ENCODE peak calls at places on chromosomes 16 and 17, in seven cellular contexts. W is IMR-90, H is heart right ventricle, M is HCT116, G is tibial artery, U is adrenal gland, I is astrocyte of the spinal cord. S is an unnamed sample.
A peak's percentile ranks its signal among the peaks of the same experiment; 100 is the strongest.

GRCh38 chr17:21275579-21276339 is 8.8 kb upstream of the MAP2K3 start:
- DNase-seq in W (peak; percentile 64), H (peak; percentile 94), M (no peak), G (peak; percentile 95), U (peak; percentile 95), I (peak; percentile 72), S (peak; percentile 96)

GRCh38 chr16:71846443-71846842 is 667 bp downstream of the ATXN1L start:
- DNase-seq in W (no peak), H (no peak), M (no peak), G (no peak), U (no peak), I (peak; percentile 2), S (no peak)

GRCh38 chr16:14497245-14498082 is 132.6 kb downstream of the PARN start:
- DNase-seq in W (peak; percentile 29), H (no peak), M (no peak), G (no peak), U (no peak), I (no peak), S (no peak)

GRCh38 chr17:38403491-38403890 is 24.8 kb upstream of the ARHGAP23 start:
- DNase-seq in W (peak; percentile 20), H (no peak), M (no peak), G (no peak), U (no peak), I (no peak), S (no peak)

GRCh38 chr16:87945351-87946042 is 5.7 kb upstream of the BANP start:
- DNase-seq in W (peak; percentile 83), H (peak; percentile 78), M (peak; percentile 90), G (peak; percentile 91), U (peak; percentile 84), I (peak; percentile 88), S (no peak)

GRCh38 chr16:57699481-57699880 is 4.9 kb downstream of the DRC7 start:
- DNase-seq in W (no peak), H (no peak), M (no peak), G (no peak), U (no peak), I (no peak), S (no peak)

GRCh38 chr17:64240741-64241347 is 22.2 kb downstream of the TEX2 start:
- DNase-seq in W (peak; percentile 93), H (peak; percentile 58), M (no peak), G (peak; percentile 84), U (peak; percentile 65), I (peak; percentile 77), S (peak; percentile 31)

GRCh38 chr16:85047867-85048455 is 20.4 kb downstream of the KIAA0513 start:
- DNase-seq in W (no peak), H (no peak), M (no peak), G (no peak), U (no peak), I (no peak), S (peak; percentile 20)

GRCh38 chr17:34302626-34303025 is 16.6 kb upstream of the CCL8 start:
- DNase-seq in W (no peak), H (no peak), M (no peak), G (no peak), U (no peak), I (no peak), S (no peak)

GRCh38 chr17:5584383-5584951 is at the start of gene NLRP1:
- DNase-seq in W (peak; percentile 92), H (peak; percentile 92), M (peak; percentile 71), G (peak; percentile 96), U (peak; percentile 77), I (peak; percentile 90), S (peak; percentile 87)

GRCh38 chr17:2222901-2223616 is 80.5 kb downstream of the SMG6 start:
- DNase-seq in W (peak; percentile 80), H (peak; percentile 69), M (no peak), G (peak; percentile 77), U (no peak), I (peak; percentile 60), S (peak; percentile 40)

GRCh38 chr16:67641779-67642708 is 2.9 kb upstream of the CARMIL2 start:
- DNase-seq in W (peak; percentile 33), H (peak; percentile 78), M (no peak), G (peak; percentile 92), U (peak; percentile 64), I (peak; percentile 33), S (peak; percentile 90)

GRCh38 chr16:12340151-12340733 is 363.7 kb downstream of the SNX29 start:
- DNase-seq in W (peak; percentile 73), H (no peak), M (peak; percentile 55), G (peak; percentile 55), U (no peak), I (peak; percentile 75), S (no peak)

GRCh38 chr16:88380619-88381018 is 2.1 kb upstream of the ZNF469 start:
- DNase-seq in W (no peak), H (no peak), M (no peak), G (peak; percentile 41), U (no peak), I (no peak), S (no peak)

GRCh38 chr17:55296171-55296695 is 31.5 kb downstream of the HLF start:
- DNase-seq in W (no peak), H (no peak), M (no peak), G (no peak), U (no peak), I (no peak), S (no peak)

GRCh38 chr16:19184823-19185509 is 16.9 kb downstream of the SYT17 start:
- DNase-seq in W (no peak), H (no peak), M (no peak), G (no peak), U (no peak), I (no peak), S (no peak)

GRCh38 chr17:15262291-15263205 is 2.6 kb downstream of the PMP22 start:
- DNase-seq in W (peak; percentile 83), H (peak; percentile 90), M (peak; percentile 87), G (peak; percentile 97), U (peak; percentile 79), I (peak; percentile 87), S (peak; percentile 75)

GRCh38 chr17:27544350-27545131 is 86.4 kb upstream of the LGALS9 start:
- DNase-seq in W (peak; percentile 63), H (no peak), M (no peak), G (no peak), U (no peak), I (peak; percentile 91), S (no peak)

GRCh38 chr17:79633154-79633553 is 22.3 kb upstream of the RBFOX3 start:
- DNase-seq in W (no peak), H (no peak), M (no peak), G (peak; percentile 60), U (peak; percentile 8), I (no peak), S (peak; percentile 52)

GRCh38 chr16:54429029-54429428 is 142.4 kb upstream of the IRX3 start:
- DNase-seq in W (no peak), H (no peak), M (no peak), G (no peak), U (no peak), I (no peak), S (peak; percentile 64)

GRCh38 chr17:78300962-78301820 is 58.7 kb downstream of the SOCS3 start:
- DNase-seq in W (no peak), H (no peak), M (peak; percentile 59), G (no peak), U (no peak), I (no peak), S (no peak)

DNA sequence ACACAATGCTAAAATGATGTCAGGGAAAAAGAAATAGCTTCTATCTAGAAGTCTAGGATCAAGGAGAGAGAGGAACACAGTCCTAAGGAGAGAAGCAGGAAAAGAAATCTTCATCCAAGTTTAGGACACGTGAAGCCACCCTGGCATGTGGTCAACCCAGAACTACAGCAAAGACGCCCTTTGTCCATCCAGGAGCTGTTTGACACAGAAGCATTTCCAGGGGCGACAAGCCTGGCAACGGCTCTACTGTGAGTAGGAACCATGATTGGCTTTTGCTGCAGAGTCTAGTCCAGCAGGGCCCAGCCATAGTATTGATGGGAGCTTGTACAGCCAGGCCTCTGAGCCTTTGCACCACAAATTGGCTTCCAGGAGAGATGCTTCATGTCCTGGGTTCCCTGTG is 185.4 kb upstream of the RPL38 start:
- DNase-seq in W (no peak), H (no peak), M (no peak), G (no peak), U (no peak), I (no peak), S (no peak)
- H3K4me3 ChIP-seq in W (no peak overlapping the region), H (no peak overlapping the region), M (no peak overlapping the region), G (no peak overlapping the region), U (no peak overlapping the region), I (no peak overlapping the region), S (no peak overlapping the region)

GRCh38 chr16:64534180-64534780 is 587.6 kb downstream of the CDH11 start:
- DNase-seq in W (no peak), H (no peak), M (no peak), G (no peak), U (no peak), I (no peak), S (no peak)
- TF ChIP-seq CTCF in W (no peak), H (no peak), M (no peak), G (no peak), U (no peak), I (no peak), S (no peak)

GRCh38 chr17:74024871-74025531 is 178.5 kb upstream of the RPL38 start:
- DNase-seq in W (no peak), H (no peak), M (no peak), G (no peak), U (no peak), I (no peak), S (no peak)
- H3K4me3 ChIP-seq in W (no peak overlapping the region), H (no peak overlapping the region), M (no peak overlapping the region), G (no peak overlapping the region), U (no peak overlapping the region), I (no peak overlapping the region), S (no peak overlapping the region)

DNA sequence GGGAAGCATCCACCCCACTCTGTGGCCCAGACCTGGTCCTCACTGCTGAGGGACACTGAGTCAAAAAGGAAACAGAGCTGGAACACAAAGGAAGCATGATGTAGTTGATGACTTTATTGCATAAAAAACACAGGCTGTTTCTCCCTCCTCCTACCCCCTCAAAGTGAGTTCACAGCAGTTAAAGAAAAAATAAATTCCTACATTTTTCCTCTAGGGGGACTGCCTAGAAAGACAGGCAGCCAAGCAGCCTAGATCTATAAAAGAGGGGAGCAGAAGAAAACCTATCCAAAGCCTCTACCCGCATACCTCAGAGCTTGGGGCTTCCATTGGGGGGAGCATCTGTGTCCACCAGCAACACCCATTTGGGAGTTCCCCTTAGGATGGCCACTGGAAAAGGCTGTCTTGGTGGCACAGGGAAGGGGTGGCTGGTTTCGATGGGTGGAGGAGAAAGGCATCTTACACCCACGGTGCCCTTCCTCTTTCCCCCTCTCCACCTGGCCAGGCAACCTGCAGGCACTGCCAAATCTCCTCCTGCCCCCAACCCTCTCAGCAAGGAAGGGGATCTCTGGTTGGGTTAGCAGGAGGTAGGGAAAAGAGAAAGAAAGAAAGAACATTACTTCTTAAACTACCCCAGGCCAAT is 3.9 kb upstream of the SCRN2 start:
- DNase-seq in W (peak; percentile 18), H (no peak), M (no peak), G (no peak), U (no peak), I (peak; percentile 15), S (no peak)
- TF ChIP-seq CTCF in W (peak; percentile 37), H (no peak), M (peak; percentile 36), G (no peak), U (peak; percentile 22), I (peak; percentile 45), S (peak; percentile 21)

GRCh38 chr17:45861185-45861584 is 16.5 kb downstream of the SPPL2C start:
- DNase-seq in W (no peak), H (no peak), M (no peak), G (no peak), U (no peak), I (no peak), S (no peak)
- H3K4me3 ChIP-seq in W (no peak overlapping the region), H (no peak overlapping the region), M (no peak overlapping the region), G (no peak overlapping the region), U (no peak overlapping the region), I (no peak overlapping the region), S (no peak overlapping the region)